ENCODE peak calls at places on chromosome 22, in five cellular contexts. N, K, G, U and E are unnamed samples.

GRCh38 chr22:30002861-30003489 is 77.3 kb upstream of the HORMAD2 start:
- ATAC-seq in K (no peak), G (no peak), U (no peak), N (no peak), E (no peak)

GRCh38 chr22:41001722-41002122 is 50.5 kb downstream of the RBX1 start:
- ATAC-seq in G (no peak), N (no peak), K (no peak), U (peak), E (no peak)

GRCh38 chr22:24706732-24707476 is 67.6 kb downstream of the PIWIL3 start:
- ATAC-seq in G (peak), K (peak), U (no peak), N (no peak), E (no peak)

GRCh38 chr22:29275167-29275566 is 7.1 kb downstream of the EWSR1 start:
- ATAC-seq in U (no peak), G (no peak), K (no peak), N (peak), E (no peak)

GRCh38 chr22:30267382-30268302 is 991 bp upstream of the OSM start:
- ATAC-seq in K (no peak), U (no peak), N (no peak), G (no peak), E (no peak)

GRCh38 chr22:30031764-30032468 is 48.3 kb upstream of the HORMAD2 start:
- ATAC-seq in N (no peak), G (no peak), K (no peak), U (no peak), E (no peak)

GRCh38 chr22:21022955-21023614 is 8.1 kb downstream of the P2RX6 start:
- ATAC-seq in U (peak), K (peak), G (no peak), N (peak), E (no peak)

GRCh38 chr22:25112538-25113253 is 87.0 kb upstream of the CRYBB3 start:
- ATAC-seq in N (no peak), K (no peak), U (no peak), G (no peak), E (no peak)

GRCh38 chr22:19706661-19707151 is 7.6 kb upstream of the SEPTIN5 start:
- ATAC-seq in G (no peak), U (no peak), K (no peak), N (no peak), E (no peak)

GRCh38 chr22:40803292-40803691 is 15.9 kb downstream of the SLC25A17 start:
- ATAC-seq in N (no peak), G (no peak), U (no peak), K (no peak), E (no peak)

GRCh38 chr22:44147821-44148574 is 32.7 kb upstream of the PARVG start:
- ATAC-seq in G (no peak), N (no peak), K (no peak), U (no peak), E (peak)

GRCh38 chr22:19723990-19724827 is 870 bp downstream of the GP1BB start:
- ATAC-seq in N (peak), U (peak), G (no peak), K (peak), E (no peak)

GRCh38 chr22:11629661-11630385 is 3898.2 kb upstream of the OR11H1 start:
- ATAC-seq in G (no peak), N (no peak), K (no peak), U (no peak), E (no peak)

GRCh38 chr22:48574776-48575566 is 1252.7 kb downstream of the BRD1 start:
- ATAC-seq in U (peak), N (no peak), K (no peak), G (no peak), E (peak)

GRCh38 chr22:19457828-19458428 is 10.4 kb upstream of the C22orf39 start:
- ATAC-seq in N (no peak), K (no peak), U (no peak), G (no peak), E (no peak)

GRCh38 chr22:28498044-28498443 is 181.6 kb downstream of the TTC28 start:
- ATAC-seq in U (no peak), N (no peak), K (no peak), G (no peak), E (no peak)

GRCh38 chr22:50467341-50467740 is 7.5 kb downstream of the SBF1 start:
- ATAC-seq in G (no peak), N (no peak), K (no peak), U (no peak), E (no peak)

GRCh38 chr22:26435327-26436093 is 6.5 kb downstream of the ASPHD2 start:
- ATAC-seq in G (no peak), U (no peak), N (no peak), K (no peak), E (no peak)

DNA sequence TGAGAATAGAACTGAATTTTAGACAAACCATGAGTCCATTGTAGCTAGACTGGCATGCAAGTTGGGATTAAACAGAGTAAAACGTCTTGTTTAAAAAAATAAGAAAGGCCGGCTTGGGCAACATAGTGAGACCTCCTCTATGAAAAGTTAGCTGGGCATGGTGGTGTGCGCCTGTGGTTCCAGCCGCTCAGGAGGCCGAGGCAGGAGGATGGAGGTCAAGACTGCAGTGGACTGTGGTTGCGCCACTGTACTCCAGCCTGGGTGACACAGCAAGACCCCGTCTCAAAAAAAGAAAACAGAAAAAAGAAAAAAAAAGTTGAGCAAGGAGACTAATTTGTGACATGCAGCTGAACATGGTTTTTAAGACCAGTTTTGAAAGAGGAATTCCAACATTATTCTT is 23.5 kb downstream of the CDPF1 start:
- ATAC-seq in U (no peak), N (no peak), K (no peak), G (no peak), E (no peak)
- H3K27ac ChIP-seq in U (no peak), N (no peak), K (no peak), G (no peak), E (no peak)

GRCh38 chr22:35445933-35446332 is 46.0 kb downstream of the MCM5 start:
- ATAC-seq in G (no peak), K (no peak), U (no peak), N (no peak), E (peak)
- TF ChIP-seq EP300 in G (no peak), K (no peak), U (no peak), N (no peak), E (peak)

GRCh38 chr22:46081036-46081830 is 69.1 kb upstream of the PPARA start:
- ATAC-seq in N (no peak), K (no peak), G (no peak), U (no peak), E (no peak)

GRCh38 chr22:46079093-46079860 is 71.0 kb upstream of the PPARA start:
- ATAC-seq in G (no peak), K (no peak), N (no peak), U (no peak), E (no peak)

GRCh38 chr22:46081831-46082210 is 68.5 kb upstream of the PPARA start:
- ATAC-seq in K (no peak), N (no peak), G (no peak), U (no peak), E (no peak)

GRCh38 chr22:46078241-46079092 is 71.9 kb upstream of the PPARA start:
- ATAC-seq in N (no peak), K (no peak), U (no peak), G (peak), E (peak)

DNA sequence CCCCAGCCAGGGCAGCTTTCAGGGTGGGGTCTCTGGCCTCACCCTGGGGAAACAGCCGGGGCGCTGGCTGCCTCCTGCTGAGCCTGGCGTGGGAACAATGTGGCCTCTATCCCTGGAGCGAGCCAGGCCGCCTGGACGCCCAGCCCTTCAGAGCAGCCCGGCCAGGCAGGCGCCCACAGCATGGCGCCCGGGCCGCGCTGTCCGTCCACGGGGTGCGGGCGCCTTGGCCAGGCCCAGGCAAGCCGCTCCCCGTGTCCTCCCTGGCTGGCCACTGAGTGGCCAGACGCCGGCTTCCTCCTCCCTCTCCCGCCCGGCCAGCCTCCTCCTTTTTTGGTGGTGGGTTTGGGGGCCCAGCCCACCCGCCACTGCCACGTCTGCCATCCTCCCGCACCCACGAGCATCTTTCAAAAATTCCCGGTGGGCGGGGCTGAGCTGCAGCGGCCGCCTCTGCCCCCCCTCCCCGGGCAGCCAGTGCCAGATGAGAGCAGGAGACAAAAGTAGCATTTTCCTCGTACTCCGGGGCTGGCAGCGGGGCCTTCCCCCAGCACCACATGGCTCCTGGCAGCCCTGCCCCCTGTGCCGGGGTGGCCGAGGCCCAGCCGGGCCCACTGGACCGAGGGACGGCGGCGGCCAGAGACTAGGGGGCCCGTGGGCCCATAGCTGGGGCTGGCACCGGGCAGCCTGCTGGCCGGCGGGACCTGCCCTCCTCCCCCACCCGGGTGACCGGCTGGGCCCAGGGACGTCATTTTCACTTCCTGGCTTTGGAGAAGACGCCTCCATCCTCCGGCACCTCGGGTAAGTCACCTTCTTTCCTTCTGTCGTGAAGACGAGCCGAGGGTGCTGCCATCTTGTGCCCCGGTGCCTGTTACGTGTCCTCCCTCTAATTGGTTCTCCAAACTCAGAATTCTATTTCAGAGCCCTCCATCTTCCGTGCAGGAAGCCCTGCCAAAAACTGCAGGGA is 70.2 kb upstream of the PPARA start:
- ATAC-seq in U (no peak), G (peak), N (no peak), K (no peak), E (peak)
- TF ChIP-seq POLR2AphosphoS5 in U (no peak), G (peak), N (no peak), K (no peak), E (peak)

DNA sequence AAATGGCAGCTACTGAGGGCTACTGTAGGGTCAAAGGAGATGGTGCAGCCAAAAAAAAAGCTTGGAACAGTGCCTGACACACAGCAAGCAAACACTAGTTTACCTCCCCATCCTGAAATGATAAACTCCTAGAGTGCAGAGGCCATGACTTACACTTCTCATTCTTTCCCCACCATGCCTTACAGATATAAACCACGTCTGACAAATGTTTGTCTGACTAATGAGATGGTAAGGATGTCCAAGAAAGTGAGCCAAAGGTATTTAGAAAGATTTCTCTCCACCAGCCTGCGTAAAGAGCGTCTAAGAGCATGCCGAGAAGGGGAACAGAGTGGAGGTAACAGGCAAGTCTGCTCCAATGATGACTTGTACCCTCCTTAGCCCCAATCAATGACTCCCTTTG is 99.0 kb downstream of the LARGE1 start:
- ATAC-seq in K (no peak), G (no peak), U (no peak), N (no peak), E (no peak)
- H3K27ac ChIP-seq in K (no peak), G (no peak), U (no peak), N (no peak), E (no peak)

GRCh38 chr22:31308181-31308580 is 15.9 kb upstream of the PIK3IP1 start:
- ATAC-seq in K (no peak), G (no peak), N (no peak), U (no peak), E (no peak)

GRCh38 chr22:31313366-31314147 is 21.3 kb upstream of the PIK3IP1 start:
- ATAC-seq in N (peak), U (peak), K (peak), G (peak), E (peak)
- TF ChIP-seq EP300 in N (no peak), U (no peak), K (no peak), G (peak), E (no peak)

GRCh38 chr22:38203090-38203810 is 1.5 kb downstream of the MAFF start:
- ATAC-seq in U (peak), N (peak), G (peak), K (peak), E (no peak)
- TF ChIP-seq POLR2AphosphoS5 in U (no peak), N (no peak), G (peak), K (no peak), E (no peak)